ENCODE peak calls at places on chromosomes 16 and 17, in nine cellular contexts. T is HCT116, O is stomach, Q is GM23248, G is uterus, F is IMR-90, B is cardiac fibroblast, J is adrenal gland, N is MM.1S. R is an unnamed sample.

GRCh38 chr16:55734665-55735064 is 78.9 kb downstream of the SLC6A2 start:
- DNase-seq in B (no peak), G (no peak), O (no peak), T (no peak), F (no peak), Q (no peak), J (no peak), N (no peak), R (no peak)

GRCh38 chr17:28105501-28105900 is 63.0 kb downstream of the NLK start:
- DNase-seq in O (no peak), N (no peak), F (no peak), Q (no peak), G (no peak), J (no peak), B (no peak), T (no peak), R (no peak)

GRCh38 chr17:79874329-79874981 is 35.2 kb upstream of the CBX4 start:
- DNase-seq in N (peak; percentile 51), B (peak; percentile 52), J (no peak), O (no peak), G (no peak), F (peak; percentile 24), Q (peak; percentile 40), T (peak; percentile 72), R (peak; percentile 66)

GRCh38 chr17:65064452-65065019 is 8.0 kb upstream of the GNA13 start:
- DNase-seq in N (no peak), B (peak; percentile 51), J (no peak), G (no peak), T (no peak), Q (peak; percentile 72), O (no peak), F (peak; percentile 88), R (no peak)

GRCh38 chr17:31394544-31394943 is 3.1 kb downstream of the RAB11FIP4 start:
- DNase-seq in T (no peak), J (peak; percentile 71), N (peak; percentile 59), F (peak; percentile 77), G (no peak), O (peak; percentile 53), B (peak; percentile 70), Q (peak; percentile 77), R (peak; percentile 60)

GRCh38 chr16:68360547-68360946 is 49.7 kb downstream of the PRMT7 start:
- DNase-seq in Q (no peak), O (no peak), B (no peak), T (no peak), J (no peak), N (no peak), G (no peak), F (no peak), R (no peak)

GRCh38 chr17:21774263-21774662 is 81.9 kb downstream of the KCNJ18 start:
- DNase-seq in J (no peak), T (no peak), N (no peak), G (no peak), F (no peak), Q (no peak), O (no peak), B (no peak), R (no peak)

GRCh38 chr16:19432429-19432828 is 14.7 kb downstream of the TMC5 start:
- DNase-seq in T (peak; percentile 23), Q (no peak), F (no peak), B (peak; percentile 3), O (no peak), N (no peak), J (no peak), G (no peak), R (peak; percentile 28)

GRCh38 chr17:38749222-38750043 is 1.3 kb upstream of the PCGF2 start:
- DNase-seq in B (peak; percentile 73), F (peak; percentile 52), J (peak; percentile 90), N (no peak), T (peak; percentile 56), Q (peak; percentile 65), O (peak; percentile 81), G (peak; percentile 91), R (no peak)

GRCh38 chr17:77295410-77295809 is 154.6 kb downstream of the SEC14L1 start:
- DNase-seq in J (no peak), Q (no peak), G (no peak), N (no peak), O (no peak), F (no peak), T (no peak), B (no peak), R (no peak)

GRCh38 chr17:60391419-60392041 is 403 bp downstream of the USP32 start:
- DNase-seq in T (no peak), G (no peak), Q (no peak), F (no peak), J (no peak), O (no peak), N (no peak), B (no peak), R (no peak)

GRCh38 chr16:57585051-57585687 is 42.7 kb downstream of the ADGRG5 start:
- DNase-seq in G (no peak), F (no peak), N (no peak), J (no peak), Q (no peak), T (no peak), B (no peak), O (no peak), R (no peak)

GRCh38 chr17:3474212-3474611 is 1.6 kb upstream of the ASPA start:
- DNase-seq in O (no peak), Q (peak; percentile 32), B (peak; percentile 7), J (no peak), G (no peak), T (no peak), N (no peak), F (no peak), R (no peak)

GRCh38 chr16:84404936-84405640 is 36.8 kb downstream of the ATP2C2 start:
- DNase-seq in B (no peak), G (no peak), F (no peak), N (no peak), J (no peak), T (no peak), O (no peak), Q (no peak), R (no peak)

GRCh38 chr16:15960124-15960971 is 10.9 kb downstream of the ABCC1 start:
- DNase-seq in Q (no peak), T (no peak), J (no peak), N (no peak), O (no peak), G (no peak), B (no peak), F (no peak), R (no peak)

GRCh38 chr17:36092228-36092627 is 2.3 kb upstream of the CCL3 start:
- DNase-seq in B (no peak), F (no peak), N (peak; percentile 94), J (no peak), T (no peak), Q (no peak), O (no peak), G (no peak), R (no peak)

GRCh38 chr17:13599808-13600398 is 1.8 kb downstream of the HS3ST3A1 start:
- DNase-seq in Q (peak; percentile 49), N (no peak), G (no peak), B (no peak), T (no peak), J (no peak), O (no peak), F (peak; percentile 28), R (no peak)
- H3K4me3 ChIP-seq in Q (peak overlapping the region; percentile 98), N (no peak overlapping the region), G (peak overlapping the region; percentile 30), B (peak overlapping the region; percentile 76), T (no peak overlapping the region), J (no peak overlapping the region), O (peak overlapping the region; percentile 45), F (peak overlapping the region; percentile 93), R (no peak overlapping the region)

DNA sequence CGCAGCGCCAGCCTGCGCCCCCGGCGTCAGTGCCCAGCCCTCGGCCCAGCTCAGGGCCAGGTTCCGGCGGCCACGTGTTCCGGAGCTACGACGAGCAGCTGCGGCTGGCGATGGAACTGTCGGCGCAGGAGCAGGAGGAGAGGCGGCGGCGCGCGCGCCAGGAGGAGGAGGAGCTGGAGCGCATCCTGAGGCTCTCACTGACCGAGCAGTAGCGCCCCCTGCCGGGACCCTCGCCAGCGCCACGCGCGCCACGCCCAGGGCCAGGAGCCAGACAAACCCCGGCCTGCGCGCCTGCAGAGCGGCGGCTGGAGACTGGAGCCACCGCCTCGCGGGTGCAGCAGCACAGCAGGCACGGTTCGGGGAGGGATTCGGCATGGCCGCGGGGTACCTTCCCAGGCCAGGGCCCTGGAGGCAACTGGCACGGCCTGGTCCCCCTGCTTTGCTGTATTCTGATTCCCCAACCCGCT is 9.3 kb downstream of the CORO6 start:
- DNase-seq in J (peak; percentile 97), G (peak; percentile 90), Q (peak; percentile 91), T (no peak), F (peak; percentile 59), N (peak; percentile 88), O (peak; percentile 93), B (peak; percentile 90), R (no peak)
- H3K4me3 ChIP-seq in J (no peak overlapping the region), G (no peak overlapping the region), Q (peak overlapping the region; percentile 56), T (no peak overlapping the region), F (no peak overlapping the region), N (peak overlapping the region; percentile 58), O (peak overlapping the region; percentile 31), B (peak overlapping the region; percentile 17), R (no peak overlapping the region)

GRCh38 chr16:2497116-2497630 is 16.6 kb upstream of the ATP6V0C start:
- DNase-seq in O (no peak), B (peak; percentile 55), G (no peak), T (no peak), J (peak; percentile 68), N (no peak), Q (peak; percentile 55), F (no peak), R (no peak)

GRCh38 chr16:2496223-2497115 is 17.3 kb upstream of the ATP6V0C start:
- DNase-seq in B (no peak), N (no peak), Q (no peak), G (no peak), O (no peak), F (no peak), J (no peak), T (no peak), R (no peak)

GRCh38 chr16:2498085-2498484 is 15.7 kb upstream of the ATP6V0C start:
- DNase-seq in F (no peak), J (no peak), Q (no peak), B (no peak), N (no peak), O (no peak), T (no peak), G (no peak), R (no peak)

GRCh38 chr16:2498531-2499253 is 15.1 kb upstream of the ATP6V0C start:
- DNase-seq in B (no peak), T (no peak), F (no peak), O (peak; percentile 76), N (no peak), J (no peak), Q (no peak), G (no peak), R (no peak)

GRCh38 chr16:2497641-2498040 is 16.1 kb upstream of the ATP6V0C start:
- DNase-seq in J (no peak), Q (no peak), F (no peak), O (no peak), G (no peak), N (no peak), B (no peak), T (no peak), R (no peak)
- H3K4me3 ChIP-seq in J (no peak overlapping the region), Q (no peak overlapping the region), F (no peak overlapping the region), O (no peak overlapping the region), G (no peak overlapping the region), N (no peak overlapping the region), B (no peak overlapping the region), T (no peak overlapping the region), R (no peak overlapping the region)

DNA sequence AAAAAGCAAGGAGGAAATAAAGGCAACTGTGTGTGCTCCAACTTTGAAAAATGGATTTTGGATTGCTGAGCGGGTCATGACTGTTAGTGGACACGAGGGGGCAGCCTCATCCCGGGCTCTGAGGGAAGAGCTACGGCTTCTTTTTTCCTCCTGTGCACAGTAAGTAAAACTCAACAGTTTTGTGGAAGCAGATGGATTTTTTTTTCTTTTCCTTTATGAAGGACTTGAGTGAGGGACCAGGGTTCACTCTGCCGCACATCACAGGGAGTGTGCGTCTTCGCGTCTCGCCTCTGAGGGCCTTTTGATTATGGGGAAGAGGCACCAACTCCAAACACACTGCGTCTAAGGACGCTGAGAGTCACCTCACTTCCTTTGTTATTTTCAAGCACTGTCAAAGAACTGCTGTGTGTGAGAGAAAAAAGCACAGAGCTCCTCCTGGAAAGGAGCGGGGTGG is 80.3 kb upstream of the GOT2 start:
- DNase-seq in Q (peak; percentile 68), J (peak; percentile 51), G (peak; percentile 28), B (peak; percentile 58), T (peak; percentile 7), O (peak; percentile 53), F (peak; percentile 30), N (peak; percentile 45), R (peak; percentile 8)
- H3K4me3 ChIP-seq in Q (peak overlapping the region; percentile 58), J (no peak overlapping the region), G (no peak overlapping the region), B (no peak overlapping the region), T (no peak overlapping the region), O (peak overlapping the region; percentile 35), F (peak overlapping the region; percentile 37), N (no peak overlapping the region), R (peak overlapping the region; percentile 29)

R was measured in Jurkat, Clone E6-1.